ENCODE peak calls at places on chromosomes 4 and X, in seven cellular contexts. One of them, this sample, is unnamed.

GRCh38 chr4:141158219-141158618 is 24.9 kb upstream of the RNF150 start:
- DNase-seq in GM03348: peak; percentile 64
- DNase-seq in activated naive CD4-positive, alpha-beta T cell: no peak
- DNase-seq in NCI-H1092 treated with DMSO at 0.1 percent for 48 hours: peak; percentile 27
- DNase-seq in NCI-H2107: no peak
- DNase-seq in NCI-H1105: peak; percentile 2
- DNase-seq in NCI-H524: no peak
- DNase-seq in this sample: no peak

GRCh38 chr4:184534511-184535391 is 60.4 kb upstream of the IRF2 start:
- DNase-seq in GM03348: peak; percentile 84
- DNase-seq in activated naive CD4-positive, alpha-beta T cell: no peak
- DNase-seq in NCI-H1092 treated with DMSO at 0.1 percent for 48 hours: no peak
- DNase-seq in NCI-H2107: no peak
- DNase-seq in NCI-H1105: no peak
- DNase-seq in NCI-H524: no peak
- DNase-seq in this sample: no peak

GRCh38 chr4:26141101-26141830 is 179.5 kb upstream of the RBPJ start:
- DNase-seq in GM03348: no peak
- DNase-seq in activated naive CD4-positive, alpha-beta T cell: no peak
- DNase-seq in NCI-H1092 treated with DMSO at 0.1 percent for 48 hours: no peak
- DNase-seq in NCI-H2107: no peak
- DNase-seq in NCI-H1105: no peak
- DNase-seq in NCI-H524: no peak
- DNase-seq in this sample: no peak

GRCh38 chr4:174996079-174996478 is 77.9 kb downstream of the ADAM29 start:
- DNase-seq in GM03348: no peak
- DNase-seq in activated naive CD4-positive, alpha-beta T cell: no peak
- DNase-seq in NCI-H1092 treated with DMSO at 0.1 percent for 48 hours: no peak
- DNase-seq in NCI-H2107: no peak
- DNase-seq in NCI-H1105: no peak
- DNase-seq in NCI-H524: no peak
- DNase-seq in this sample: no peak

GRCh38 chr4:79723507-79723906 is 315.5 kb upstream of the GK2 start:
- DNase-seq in GM03348: no peak
- DNase-seq in activated naive CD4-positive, alpha-beta T cell: no peak
- DNase-seq in NCI-H1092 treated with DMSO at 0.1 percent for 48 hours: no peak
- DNase-seq in NCI-H2107: no peak
- DNase-seq in NCI-H1105: no peak
- DNase-seq in NCI-H524: no peak
- DNase-seq in this sample: no peak

GRCh38 chrX:132591719-132592275 is 103.0 kb upstream of the MBNL3 start:
- DNase-seq in GM03348: no peak
- DNase-seq in activated naive CD4-positive, alpha-beta T cell: no peak
- DNase-seq in NCI-H1092 treated with DMSO at 0.1 percent for 48 hours: peak; percentile 88
- DNase-seq in NCI-H2107: peak; percentile 71
- DNase-seq in NCI-H1105: peak; percentile 75
- DNase-seq in NCI-H524: peak; percentile 3
- DNase-seq in this sample: no peak

GRCh38 chrX:11770320-11770719 is 12.3 kb downstream of the MSL3 start:
- DNase-seq in GM03348: peak; percentile 64
- DNase-seq in activated naive CD4-positive, alpha-beta T cell: no peak
- DNase-seq in NCI-H1092 treated with DMSO at 0.1 percent for 48 hours: peak; percentile 77
- DNase-seq in NCI-H2107: peak; percentile 34
- DNase-seq in NCI-H1105: no peak
- DNase-seq in NCI-H524: no peak
- DNase-seq in this sample: no peak

GRCh38 chr4:113955948-113956347 is 23.5 kb downstream of the ARSJ start:
- DNase-seq in GM03348: no peak
- DNase-seq in activated naive CD4-positive, alpha-beta T cell: no peak
- DNase-seq in NCI-H1092 treated with DMSO at 0.1 percent for 48 hours: no peak
- DNase-seq in NCI-H2107: no peak
- DNase-seq in NCI-H1105: no peak
- DNase-seq in NCI-H524: no peak
- DNase-seq in this sample: no peak

GRCh38 chr4:84849051-84849640 is 117.3 kb downstream of the WDFY3 start:
- DNase-seq in GM03348: no peak
- DNase-seq in activated naive CD4-positive, alpha-beta T cell: no peak
- DNase-seq in NCI-H1092 treated with DMSO at 0.1 percent for 48 hours: no peak
- DNase-seq in NCI-H2107: no peak
- DNase-seq in NCI-H1105: no peak
- DNase-seq in NCI-H524: no peak
- DNase-seq in this sample: no peak

This sample was measured in activated T-helper 2 cell treated with anti-CD3 and anti-CD28 coated beads, Interferon-gamma antibody, Interleukin-2, Interleukin-4, amounts not matched to agents 10 μg/mL and 5 μg/mL and 100 μg/mL, durations not matched to agents 14 hours and 24 hours and 36 hours.